ENCODE peak calls at places on chromosomes 4 and X, in five cellular contexts. N, M, B, S and W are unnamed samples.
A peak's percentile ranks its signal among the peaks of the same experiment; 100 is the strongest.

GRCh38 chr4:15368906-15369305 is 58.9 kb upstream of the C1QTNF7 start:
- DNase-seq in N (peak; percentile 25), M (no peak), S (no peak), B (no peak), W (no peak)

GRCh38 chr4:156575430-156576073 is 396.0 kb downstream of the PDGFC start:
- DNase-seq in B (no peak), N (peak; percentile 10), S (no peak), M (no peak), W (peak; percentile 50)

GRCh38 chr4:153887217-153887616 is 98.3 kb upstream of the SFRP2 start:
- DNase-seq in S (no peak), N (no peak), M (no peak), B (no peak), W (no peak)

GRCh38 chrX:97399400-97399799 is 515.7 kb downstream of the RPA4 start:
- DNase-seq in N (peak; percentile 77), M (no peak), S (no peak), B (no peak), W (no peak)

GRCh38 chrX:53305996-53306937 is 24.9 kb upstream of the IQSEC2 start:
- DNase-seq in M (no peak), B (no peak), N (no peak), S (no peak), W (no peak)

GRCh38 chrX:39491548-39492297 is 606.0 kb downstream of the BCOR start:
- DNase-seq in B (no peak), S (no peak), N (no peak), M (peak; percentile 13), W (no peak)

GRCh38 chrX:84469226-84469625 is 33.0 kb downstream of the HDX start:
- DNase-seq in N (peak; percentile 36), B (no peak), S (no peak), M (no peak), W (no peak)

GRCh38 chr4:188417181-188417580 is 277.9 kb downstream of the TRIML1 start:
- DNase-seq in B (no peak), M (peak; percentile 30), S (no peak), N (no peak), W (peak; percentile 34)

GRCh38 chrX:105648732-105649131 is 173.6 kb upstream of the NRK start:
- DNase-seq in B (no peak), M (no peak), N (no peak), S (no peak), W (no peak)